ENCODE peak calls at places on chromosomes 2 and 18, in six cellular contexts. F is NCI-H2107; Z is globus pallidus; K is activated naive CD4-positive, alpha-beta T cell; D is GM06990; B is SJSA1. R is an unnamed sample.

GRCh38 chr2:55022486-55022885 is 27.8 kb downstream of the RTN4 start:
- DNase-seq in F (no peak), Z (no peak), K (no peak), D (no peak), B (no peak), R (no peak)

GRCh38 chr2:203327582-203327917 is 644 bp upstream of the ABI2 start:
- DNase-seq in F (peak; percentile 9), Z (no peak), K (no peak), D (no peak), B (no peak), R (no peak)

GRCh38 chr2:105344704-105345345 is 7.5 kb downstream of the C2orf49 start:
- DNase-seq in F (no peak), Z (no peak), K (no peak), D (no peak), B (no peak), R (no peak)

GRCh38 chr2:159617080-159617479 is 732 bp upstream of the BAZ2B start:
- DNase-seq in F (no peak), Z (no peak), K (no peak), D (no peak), B (no peak), R (no peak)

GRCh38 chr18:72826736-72827135 is 41.1 kb downstream of the NETO1 start:
- DNase-seq in F (no peak), Z (no peak), K (no peak), D (no peak), B (no peak), R (no peak)

GRCh38 chr2:11395971-11396689 is 51.7 kb upstream of the ROCK2 start:
- DNase-seq in F (no peak), Z (no peak), K (no peak), D (no peak), B (no peak), R (no peak)

GRCh38 chr2:240932001-240932723 is 26.0 kb downstream of the CROCC2 start:
- DNase-seq in F (no peak), Z (no peak), K (no peak), D (no peak), B (peak; percentile 43), R (no peak)

GRCh38 chr2:55926246-55926645 is 2.7 kb upstream of the EFEMP1 start:
- DNase-seq in F (no peak), Z (no peak), K (no peak), D (no peak), B (no peak), R (no peak)

GRCh38 chr2:106596844-106597243 is 109.7 kb downstream of the CD8B2 start:
- DNase-seq in F (no peak), Z (no peak), K (no peak), D (no peak), B (no peak), R (no peak)

GRCh38 chr2:216023055-216023648 is 9.8 kb upstream of the MREG start:
- DNase-seq in F (no peak), Z (no peak), K (no peak), D (no peak), B (no peak), R (peak; percentile 51)

R was measured in GM20000.